ENCODE peak calls at places on chromosomes 3 and 15, in four cellular contexts. A is pancreas; O is AG10803; W is CD4-positive, alpha-beta memory T cell. Q is an unnamed sample.

GRCh38 chr3:54897028-54897711 is 30.7 kb downstream of the LRTM1 start:
- DNase-seq in A (no peak), O (peak; percentile 47), W (no peak), Q (no peak)

GRCh38 chr3:47978386-47978785 is 37.8 kb downstream of the MAP4 start:
- DNase-seq in A (no peak), O (no peak), W (no peak), Q (no peak)

GRCh38 chr3:195770081-195770840 is 41.5 kb downstream of the MUC4 start:
- DNase-seq in A (no peak), O (no peak), W (no peak), Q (no peak)

GRCh38 chr15:69132430-69132829 is 28.0 kb upstream of the GLCE start:
- DNase-seq in A (no peak), O (no peak), W (no peak), Q (no peak)

GRCh38 chr3:125087768-125088391 is 32.1 kb upstream of the HEG1 start:
- DNase-seq in A (no peak), O (peak; percentile 78), W (no peak), Q (no peak)

GRCh38 chr15:98286831-98287230 is 326.3 kb downstream of the ARRDC4 start:
- DNase-seq in A (no peak), O (peak; percentile 39), W (no peak), Q (no peak)

GRCh38 chr15:35485411-35485810 is 60.6 kb downstream of the DPH6 start:
- DNase-seq in A (no peak), O (no peak), W (no peak), Q (no peak)

GRCh38 chr3:168824107-168824506 is 728.4 kb upstream of the GOLIM4 start:
- DNase-seq in A (no peak), O (no peak), W (no peak), Q (no peak)

GRCh38 chr3:162492446-162493081 is 996.0 kb downstream of the OTOL1 start:
- DNase-seq in A (no peak), O (peak; percentile 93), W (no peak), Q (no peak)

GRCh38 chr3:20141841-20142240 is 44.2 kb downstream of the SGO1 start:
- DNase-seq in A (no peak), O (peak; percentile 36), W (no peak), Q (no peak)

GRCh38 chr3:31680072-31680870 is 147.5 kb downstream of the STT3B start:
- DNase-seq in A (no peak), O (no peak), W (no peak), Q (no peak)

GRCh38 chr15:82300883-82301282 is 38.3 kb downstream of the SAXO2 start:
- DNase-seq in A (no peak), O (no peak), W (no peak), Q (no peak)

GRCh38 chr15:101501703-101502373 is 12.3 kb upstream of the PCSK6 start:
- DNase-seq in A (no peak), O (peak; percentile 22), W (peak; percentile 26), Q (no peak)

GRCh38 chr15:71532994-71533393 is 277.4 kb upstream of the NR2E3 start:
- DNase-seq in A (no peak), O (peak; percentile 6), W (no peak), Q (no peak)

GRCh38 chr3:127688416-127689265 is 15.9 kb downstream of the ABTB1 start:
- DNase-seq in A (no peak), O (peak; percentile 72), W (no peak), Q (peak; percentile 44)

GRCh38 chr3:178513539-178514410 is 22.5 kb upstream of the KCNMB2 start:
- DNase-seq in A (no peak), O (peak; percentile 92), W (no peak), Q (no peak)

GRCh38 chr3:67377299-67377698 is 277.1 kb downstream of the SUCLG2 start:
- DNase-seq in A (no peak), O (no peak), W (no peak), Q (no peak)

GRCh38 chr3:194266658-194267005 is 84.5 kb downstream of the CPN2 start:
- DNase-seq in A (no peak), O (no peak), W (no peak), Q (peak; percentile 28)

GRCh38 chr3:55662683-55663082 is 175.6 kb upstream of the WNT5A start:
- DNase-seq in A (no peak), O (peak; percentile 56), W (no peak), Q (no peak)